ENCODE peak calls at places on chromosome 10, in seven cellular contexts. P is GM13977; U is mucosa of descending colon; V is OCI-LY7; G is fibroblast of pulmonary artery; R is RWPE1; Y is activated naive CD4-positive, alpha-beta T cell. O is an unnamed sample.

GRCh38 chr10:133224861-133225366 is 5.1 kb upstream of the UTF1 start:
- DNase-seq in P (no peak), G (peak), U (no peak), R (no peak), Y (no peak), V (no peak), O (no peak)

GRCh38 chr10:79400567-79401004 is 44.8 kb downstream of the ZCCHC24 start:
- DNase-seq in P (peak), V (peak), G (no peak), U (peak), Y (no peak), R (peak), O (peak)

GRCh38 chr10:91575044-91575610 is 57.7 kb downstream of the PPP1R3C start:
- DNase-seq in V (no peak), P (no peak), Y (no peak), U (no peak), G (no peak), R (no peak), O (no peak)

GRCh38 chr10:26799342-26799741 is 61.4 kb downstream of the ABI1 start:
- DNase-seq in U (no peak), Y (no peak), R (no peak), G (no peak), V (peak), P (peak), O (no peak)

GRCh38 chr10:133309111-133309719 is 501 bp downstream of the ZNF511 start:
- DNase-seq in G (peak), V (peak), P (peak), Y (peak), R (peak), U (peak), O (peak)

GRCh38 chr10:73591935-73592699 is 975 bp upstream of the USP54 start:
- DNase-seq in P (peak), V (peak), G (peak), U (peak), Y (no peak), R (peak), O (no peak)

GRCh38 chr10:100347568-100348195 is 649 bp downstream of the SCD start:
- DNase-seq in R (no peak), P (no peak), U (no peak), G (no peak), Y (no peak), V (peak), O (no peak)

GRCh38 chr10:3782099-3782455 is 2.9 kb downstream of the KLF6 start:
- DNase-seq in Y (no peak), V (no peak), U (no peak), P (peak), G (no peak), R (no peak), O (peak)

GRCh38 chr10:59134785-59135184 is 41.7 kb upstream of the PHYHIPL start:
- DNase-seq in R (no peak), Y (no peak), U (no peak), P (no peak), G (no peak), V (no peak), O (no peak)

GRCh38 chr10:102267748-102268147 is 22.4 kb downstream of the GBF1 start:
- DNase-seq in G (peak), P (no peak), V (no peak), Y (no peak), R (no peak), U (no peak), O (no peak)

GRCh38 chr10:32055478-32056135 is 618 bp downstream of the KIF5B start:
- DNase-seq in P (peak), V (peak), G (peak), R (peak), U (peak), Y (peak), O (peak)

GRCh38 chr10:95798307-95798850 is 42.4 kb downstream of the ENTPD1 start:
- DNase-seq in P (no peak), G (no peak), U (no peak), V (no peak), Y (no peak), R (no peak), O (no peak)

GRCh38 chr10:22539579-22540160 is 174.7 kb downstream of the PIP4K2A start:
- DNase-seq in U (no peak), G (no peak), P (no peak), V (no peak), Y (no peak), R (no peak), O (no peak)

GRCh38 chr10:124551097-124551496 is 89.5 kb downstream of the LHPP start:
- DNase-seq in G (no peak), Y (no peak), U (no peak), V (no peak), P (no peak), R (no peak), O (no peak)

GRCh38 chr10:86693721-86694369 is 25.5 kb downstream of the LDB3 start:
- DNase-seq in R (peak), P (peak), G (peak), Y (no peak), V (peak), U (no peak), O (no peak)

GRCh38 chr10:127735723-127736221 is 1.2 kb upstream of the FOXI2 start:
- DNase-seq in P (no peak), V (no peak), U (no peak), Y (no peak), G (no peak), R (no peak), O (no peak)

GRCh38 chr10:48938281-48938680 is 1.4 kb downstream of the LRRC18 start:
- DNase-seq in U (no peak), P (no peak), G (no peak), R (no peak), V (no peak), Y (no peak), O (no peak)

GRCh38 chr10:20767028-20767427 is 130.1 kb downstream of the NEBL start:
- DNase-seq in U (no peak), V (no peak), G (peak), Y (no peak), P (no peak), R (peak), O (no peak)

GRCh38 chr10:125756196-125756595 is 19.4 kb downstream of the MMP21 start:
- DNase-seq in U (no peak), G (no peak), R (no peak), V (no peak), Y (no peak), P (no peak), O (no peak)

GRCh38 chr10:11024596-11024995 is 6.9 kb downstream of the CELF2 start:
- DNase-seq in V (no peak), R (peak), G (peak), U (no peak), Y (no peak), P (no peak), O (no peak)

GRCh38 chr10:30594077-30594476 is 35.5 kb downstream of the LYZL2 start:
- DNase-seq in G (no peak), V (no peak), U (no peak), R (no peak), P (no peak), Y (no peak), O (no peak)

GRCh38 chr10:77093126-77093525 is 544.5 kb downstream of the KCNMA1 start:
- DNase-seq in U (no peak), R (no peak), Y (no peak), P (no peak), G (no peak), V (no peak), O (no peak)

GRCh38 chr10:97200616-97201015 is 14.9 kb upstream of the SLIT1 start:
- DNase-seq in Y (no peak), R (no peak), G (no peak), P (no peak), V (peak), U (no peak), O (no peak)

GRCh38 chr10:104267721-104268690 is 978 bp upstream of the GSTO2 start:
- DNase-seq in R (no peak), P (no peak), U (no peak), G (no peak), V (peak), Y (peak), O (no peak)

GRCh38 chr10:104546756-104547155 is 94.3 kb upstream of the SORCS3 start:
- DNase-seq in U (no peak), Y (no peak), V (no peak), P (no peak), G (no peak), R (no peak), O (no peak)

GRCh38 chr10:54096892-54097291 is 704.1 kb downstream of the PCDH15 start:
- DNase-seq in G (no peak), V (no peak), R (no peak), U (no peak), Y (no peak), P (no peak), O (no peak)

GRCh38 chr10:28217848-28218247 is 85.0 kb downstream of the MPP7 start:
- DNase-seq in G (peak), R (peak), U (no peak), Y (no peak), P (no peak), V (no peak), O (no peak)

GRCh38 chr10:661891-662605 is 27.4 kb downstream of the DIP2C start:
- DNase-seq in Y (no peak), P (no peak), G (no peak), U (peak), V (no peak), R (no peak), O (no peak)

GRCh38 chr10:90865400-90865799 is 6.4 kb upstream of the RPP30 start:
- DNase-seq in P (no peak), Y (no peak), V (peak), U (no peak), R (no peak), G (peak), O (no peak)

GRCh38 chr10:22570733-22571430 is 143.5 kb downstream of the PIP4K2A start:
- DNase-seq in Y (no peak), V (no peak), U (no peak), G (no peak), R (no peak), P (no peak), O (no peak)

GRCh38 chr10:79054203-79055099 is 14.3 kb upstream of the ZMIZ1 start:
- DNase-seq in U (peak), R (no peak), G (no peak), P (no peak), Y (no peak), V (no peak), O (no peak)

GRCh38 chr10:72690071-72690755 is 1.7 kb upstream of the MCU start:
- DNase-seq in P (no peak), Y (no peak), U (no peak), R (no peak), G (no peak), V (no peak), O (no peak)

GRCh38 chr10:102452672-102453340 is 1.5 kb upstream of the C10orf95 start:
- DNase-seq in R (peak), P (peak), G (peak), Y (no peak), V (no peak), U (no peak), O (no peak)

GRCh38 chr10:88938938-88939337 is 13.6 kb downstream of the ACTA2 start:
- DNase-seq in Y (no peak), R (no peak), P (no peak), U (no peak), V (no peak), G (no peak), O (no peak)

GRCh38 chr10:6247041-6247712 is 44.4 kb downstream of the PFKFB3 start:
- DNase-seq in P (no peak), Y (no peak), R (no peak), U (no peak), G (peak), V (no peak), O (no peak)

GRCh38 chr10:103958996-103959395 is 7.9 kb upstream of the SLK start:
- DNase-seq in G (peak), P (no peak), Y (no peak), U (no peak), R (peak), V (no peak), O (no peak)

O was measured in effector CD4-positive, alpha-beta T cell.